ENCODE peak calls at places on chromosomes 1 and 21, in four cellular contexts. One of them, this sample, is unnamed.

GRCh38 chr21:14603202-14603601 is 57.1 kb upstream of the SAMSN1 start:
- DNase-seq in adrenal gland: no peak
- DNase-seq in tibial artery: no peak
- DNase-seq in left ventricle myocardium inferior: no peak
- DNase-seq in this sample: no peak

GRCh38 chr1:247111259-247111635 is 7.1 kb upstream of the ZNF669 start:
- DNase-seq in left ventricle myocardium inferior: no peak
- DNase-seq in adrenal gland: no peak
- DNase-seq in tibial artery: no peak
- DNase-seq in this sample: no peak

GRCh38 chr1:44733365-44733764 is 2.4 kb upstream of the RNU5D-1 start:
- DNase-seq in left ventricle myocardium inferior: no peak
- DNase-seq in adrenal gland: no peak
- DNase-seq in tibial artery: no peak
- DNase-seq in this sample: no peak

GRCh38 chr1:23010734-23011449 is 4.8 kb downstream of the TEX46 start:
- DNase-seq in tibial artery: no peak
- DNase-seq in left ventricle myocardium inferior: no peak
- DNase-seq in adrenal gland: no peak
- DNase-seq in this sample: no peak

GRCh38 chr21:46634966-46635323 is 529 bp upstream of the PRMT2 start:
- DNase-seq in left ventricle myocardium inferior: no peak
- DNase-seq in adrenal gland: peak; percentile 78
- DNase-seq in tibial artery: no peak
- DNase-seq in this sample: no peak

GRCh38 chr1:29933110-29933509 is 696.8 kb downstream of the PTPRU start:
- DNase-seq in adrenal gland: no peak
- DNase-seq in tibial artery: no peak
- DNase-seq in left ventricle myocardium inferior: no peak
- DNase-seq in this sample: no peak

GRCh38 chr1:240491796-240492195 is 120.2 kb downstream of the GREM2 start:
- DNase-seq in tibial artery: no peak
- DNase-seq in adrenal gland: no peak
- DNase-seq in left ventricle myocardium inferior: no peak
- DNase-seq in this sample: no peak

GRCh38 chr1:245677446-245678240 is 522.9 kb downstream of the KIF26B start:
- DNase-seq in tibial artery: peak; percentile 25
- DNase-seq in adrenal gland: no peak
- DNase-seq in left ventricle myocardium inferior: no peak
- DNase-seq in this sample: no peak

GRCh38 chr1:7659514-7659913 is 111.6 kb upstream of the VAMP3 start:
- DNase-seq in adrenal gland: no peak
- DNase-seq in left ventricle myocardium inferior: no peak
- DNase-seq in tibial artery: no peak
- DNase-seq in this sample: no peak

GRCh38 chr1:243421784-243422183 is 165.9 kb downstream of the SDCCAG8 start:
- DNase-seq in left ventricle myocardium inferior: no peak
- DNase-seq in tibial artery: no peak
- DNase-seq in adrenal gland: no peak
- DNase-seq in this sample: no peak

GRCh38 chr1:31802190-31803150 is 13.4 kb downstream of the SPOCD1 start:
- DNase-seq in adrenal gland: no peak
- DNase-seq in left ventricle myocardium inferior: no peak
- DNase-seq in tibial artery: no peak
- DNase-seq in this sample: no peak

GRCh38 chr1:160544647-160545046 is 21.6 kb upstream of the SLAMF6 start:
- DNase-seq in left ventricle myocardium inferior: no peak
- DNase-seq in adrenal gland: no peak
- DNase-seq in tibial artery: no peak
- DNase-seq in this sample: no peak

GRCh38 chr21:46667735-46668380 is 32.4 kb downstream of the PRMT2 start:
- DNase-seq in left ventricle myocardium inferior: no peak
- DNase-seq in tibial artery: no peak
- DNase-seq in adrenal gland: no peak
- DNase-seq in this sample: no peak

GRCh38 chr21:45629046-45629981 is 14.2 kb upstream of the PCBP3 start:
- DNase-seq in adrenal gland: no peak
- DNase-seq in left ventricle myocardium inferior: no peak
- DNase-seq in tibial artery: no peak
- DNase-seq in this sample: no peak

GRCh38 chr1:183816110-183816509 is 11.2 kb downstream of the RGL1 start:
- DNase-seq in tibial artery: no peak
- DNase-seq in adrenal gland: no peak
- DNase-seq in left ventricle myocardium inferior: no peak
- DNase-seq in this sample: no peak

GRCh38 chr1:183810172-183810571 is 5.3 kb downstream of the RGL1 start:
- DNase-seq in tibial artery: no peak
- DNase-seq in left ventricle myocardium inferior: no peak
- DNase-seq in adrenal gland: no peak
- DNase-seq in this sample: no peak

GRCh38 chr1:183810756-183811155 is 5.8 kb downstream of the RGL1 start:
- DNase-seq in adrenal gland: no peak
- DNase-seq in left ventricle myocardium inferior: no peak
- DNase-seq in tibial artery: no peak
- DNase-seq in this sample: no peak

GRCh38 chr1:183812111-183812510 is 7.2 kb downstream of the RGL1 start:
- DNase-seq in tibial artery: no peak
- DNase-seq in adrenal gland: no peak
- DNase-seq in left ventricle myocardium inferior: no peak
- DNase-seq in this sample: no peak

DNA sequence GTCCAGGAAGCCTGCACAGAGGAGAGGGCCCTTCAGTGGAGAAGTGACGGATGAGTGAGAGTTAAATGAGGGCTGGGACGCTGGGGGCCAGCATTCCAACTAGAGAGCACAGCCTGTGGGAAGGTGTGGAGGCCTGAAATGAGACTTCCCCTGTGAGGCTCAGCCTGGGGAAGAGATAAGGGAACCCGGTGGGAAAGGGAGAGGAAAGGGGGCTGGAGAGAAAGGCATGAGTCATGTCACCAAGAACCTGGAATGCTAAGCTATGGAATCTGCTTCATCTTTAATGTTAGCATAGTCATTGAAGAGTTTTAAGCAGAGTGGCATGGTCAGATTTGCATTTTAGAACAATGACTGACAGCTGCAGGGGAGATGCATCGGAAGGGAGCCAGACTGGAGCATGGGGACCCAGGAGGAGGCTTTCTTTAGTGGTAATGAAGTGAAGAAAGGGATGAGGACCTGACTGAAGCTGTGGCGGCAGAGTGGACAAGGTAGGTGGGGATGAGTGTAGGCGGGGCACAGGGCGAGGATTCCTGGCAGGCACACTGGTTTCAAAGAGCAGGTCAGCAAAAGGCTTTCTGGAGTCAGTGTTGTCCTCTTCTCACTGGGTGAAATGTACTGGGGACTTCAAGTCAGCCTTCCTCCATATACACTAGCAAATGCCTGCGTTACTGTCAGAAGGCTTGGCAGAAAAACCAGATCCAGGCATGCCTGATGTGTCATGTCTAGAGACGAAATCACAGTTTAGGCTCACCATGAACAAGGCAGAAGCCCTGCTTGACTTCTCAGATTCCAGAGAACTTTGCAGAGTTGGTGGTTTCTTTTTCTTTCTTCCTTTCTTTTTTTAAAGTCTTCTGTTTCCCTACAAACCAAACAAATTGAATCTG is 8.0 kb downstream of the RGL1 start:
- DNase-seq in left ventricle myocardium inferior: no peak
- DNase-seq in tibial artery: no peak
- DNase-seq in adrenal gland: peak; percentile 35
- DNase-seq in this sample: no peak
- H3K4me1 ChIP-seq in left ventricle myocardium inferior: peaks cover 93% of the 10 kb centered on the region
- H3K4me1 ChIP-seq in tibial artery: peaks cover 10% of the 10 kb centered on the region
- H3K4me1 ChIP-seq in adrenal gland: peaks cover 32% of the 10 kb centered on the region
- H3K4me1 ChIP-seq in this sample: no peaks in the 10 kb centered on the region

DNA sequence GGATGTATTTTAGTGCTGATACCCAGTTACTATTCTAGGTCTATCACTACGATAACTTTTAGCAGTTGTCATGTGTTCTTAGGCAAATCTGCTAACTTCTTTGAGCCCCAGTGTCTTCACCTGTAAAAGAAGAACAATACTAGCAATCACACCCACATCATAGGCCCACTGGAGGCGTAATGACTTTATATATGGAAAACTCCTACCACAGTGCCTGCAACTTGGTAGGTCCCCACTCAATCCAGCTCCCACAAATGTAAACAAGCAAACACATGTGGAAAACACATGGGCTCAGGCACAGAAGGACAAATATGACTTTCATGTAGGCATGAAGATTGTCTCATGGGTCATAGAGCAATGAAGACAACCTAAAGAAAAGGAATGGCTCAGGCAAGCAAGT is 115.8 kb downstream of the TBX19 start:
- DNase-seq in adrenal gland: no peak
- DNase-seq in tibial artery: no peak
- DNase-seq in left ventricle myocardium inferior: no peak
- DNase-seq in this sample: no peak
- H3K27me3 ChIP-seq in adrenal gland: no peaks in the 10 kb centered on the region
- H3K27me3 ChIP-seq in tibial artery: no peaks in the 10 kb centered on the region
- H3K27me3 ChIP-seq in left ventricle myocardium inferior: peaks cover 2% of the 10 kb centered on the region
- H3K27me3 ChIP-seq in this sample: no peaks in the 10 kb centered on the region

GRCh38 chr1:39001516-39002389 is 10.7 kb downstream of the AKIRIN1 start:
- DNase-seq in adrenal gland: no peak
- DNase-seq in tibial artery: no peak
- DNase-seq in left ventricle myocardium inferior: no peak
- DNase-seq in this sample: no peak
- H3K4me1 ChIP-seq in adrenal gland: peaks cover 13% of the 10 kb centered on the region
- H3K4me1 ChIP-seq in tibial artery: peaks cover 13% of the 10 kb centered on the region
- H3K4me1 ChIP-seq in left ventricle myocardium inferior: peaks cover 54% of the 10 kb centered on the region
- H3K4me1 ChIP-seq in this sample: peaks cover 10% of the 10 kb centered on the region

DNA sequence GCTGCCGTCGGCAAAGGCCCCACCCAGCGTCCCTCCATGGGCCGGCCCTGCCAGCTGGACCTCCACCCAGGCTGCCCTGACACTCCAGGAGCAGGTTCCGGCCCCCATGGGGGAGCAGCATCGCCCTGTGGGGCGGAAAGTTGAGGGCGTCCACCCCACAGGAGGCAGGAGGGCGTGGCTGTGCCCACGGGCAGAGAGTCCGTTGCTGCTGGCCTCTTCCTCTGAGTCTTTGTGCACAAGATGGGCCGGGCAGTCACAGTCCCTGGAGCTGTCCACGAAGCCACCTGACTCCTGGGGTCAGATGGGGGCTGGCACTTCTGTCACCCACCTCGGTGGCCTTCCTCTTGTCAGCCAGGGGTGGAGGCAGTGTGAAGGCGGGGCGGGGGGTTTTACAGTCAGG is 67.1 kb upstream of the TTC34 start:
- DNase-seq in adrenal gland: no peak
- DNase-seq in left ventricle myocardium inferior: no peak
- DNase-seq in tibial artery: no peak
- DNase-seq in this sample: no peak
- H3K27me3 ChIP-seq in adrenal gland: peaks cover 20% of the 10 kb centered on the region
- H3K27me3 ChIP-seq in left ventricle myocardium inferior: peaks cover 76% of the 10 kb centered on the region
- H3K27me3 ChIP-seq in tibial artery: no peaks in the 10 kb centered on the region
- H3K27me3 ChIP-seq in this sample: no peaks in the 10 kb centered on the region

GRCh38 chr1:19368964-19369363 is 56.8 kb downstream of the SLC66A1 start:
- DNase-seq in left ventricle myocardium inferior: no peak
- DNase-seq in adrenal gland: no peak
- DNase-seq in tibial artery: no peak
- DNase-seq in this sample: no peak
- H3K4me1 ChIP-seq in left ventricle myocardium inferior: peaks cover 76% of the 10 kb centered on the region
- H3K4me1 ChIP-seq in adrenal gland: peaks cover 24% of the 10 kb centered on the region
- H3K4me1 ChIP-seq in tibial artery: peaks cover 48% of the 10 kb centered on the region
- H3K4me1 ChIP-seq in this sample: peaks cover 3% of the 10 kb centered on the region

GRCh38 chr1:11434926-11435325 is 44.0 kb upstream of the DISP3 start:
- DNase-seq in tibial artery: no peak
- DNase-seq in left ventricle myocardium inferior: no peak
- DNase-seq in adrenal gland: no peak
- DNase-seq in this sample: no peak
- H3K27me3 ChIP-seq in tibial artery: no peaks in the 10 kb centered on the region
- H3K27me3 ChIP-seq in left ventricle myocardium inferior: peaks cover 90% of the 10 kb centered on the region
- H3K27me3 ChIP-seq in adrenal gland: no peaks in the 10 kb centered on the region
- H3K27me3 ChIP-seq in this sample: no peaks in the 10 kb centered on the region

GRCh38 chr1:109395602-109396512 is 1.9 kb downstream of the SORT1 start:
- DNase-seq in left ventricle myocardium inferior: no peak
- DNase-seq in adrenal gland: peak; percentile 39
- DNase-seq in tibial artery: no peak
- DNase-seq in this sample: no peak
- H3K4me1 ChIP-seq in left ventricle myocardium inferior: peaks cover 73% of the 10 kb centered on the region
- H3K4me1 ChIP-seq in adrenal gland: peaks cover 25% of the 10 kb centered on the region
- H3K4me1 ChIP-seq in tibial artery: peaks cover 42% of the 10 kb centered on the region
- H3K4me1 ChIP-seq in this sample: peaks cover 11% of the 10 kb centered on the region

GRCh38 chr1:59917785-59918180 is 8.8 kb downstream of the CYP2J2 start:
- DNase-seq in adrenal gland: no peak
- DNase-seq in left ventricle myocardium inferior: no peak
- DNase-seq in tibial artery: no peak
- DNase-seq in this sample: no peak

GRCh38 chr1:59919742-59920141 is 6.8 kb downstream of the CYP2J2 start:
- DNase-seq in left ventricle myocardium inferior: no peak
- DNase-seq in tibial artery: no peak
- DNase-seq in adrenal gland: no peak
- DNase-seq in this sample: no peak

GRCh38 chr1:59915516-59915915 is 11.1 kb downstream of the CYP2J2 start:
- DNase-seq in left ventricle myocardium inferior: no peak
- DNase-seq in tibial artery: no peak
- DNase-seq in adrenal gland: no peak
- DNase-seq in this sample: no peak

GRCh38 chr1:59917026-59917784 is 9.4 kb downstream of the CYP2J2 start:
- DNase-seq in adrenal gland: no peak
- DNase-seq in left ventricle myocardium inferior: no peak
- DNase-seq in tibial artery: no peak
- DNase-seq in this sample: no peak
- H3K27me3 ChIP-seq in adrenal gland: peaks cover 9% of the 10 kb centered on the region
- H3K27me3 ChIP-seq in left ventricle myocardium inferior: peaks cover 14% of the 10 kb centered on the region
- H3K27me3 ChIP-seq in tibial artery: no peaks in the 10 kb centered on the region
- H3K27me3 ChIP-seq in this sample: no peaks in the 10 kb centered on the region

GRCh38 chr1:236143104-236143948 is 987 bp downstream of the GPR137B start:
- DNase-seq in tibial artery: no peak
- DNase-seq in left ventricle myocardium inferior: no peak
- DNase-seq in adrenal gland: no peak
- DNase-seq in this sample: no peak
- H3K4me1 ChIP-seq in tibial artery: peaks cover 27% of the 10 kb centered on the region
- H3K4me1 ChIP-seq in left ventricle myocardium inferior: peaks cover 70% of the 10 kb centered on the region
- H3K4me1 ChIP-seq in adrenal gland: peaks cover 14% of the 10 kb centered on the region
- H3K4me1 ChIP-seq in this sample: peaks cover 15% of the 10 kb centered on the region

GRCh38 chr1:212496673-212497072 is 64.0 kb downstream of the NENF start:
- DNase-seq in adrenal gland: no peak
- DNase-seq in tibial artery: no peak
- DNase-seq in left ventricle myocardium inferior: no peak
- DNase-seq in this sample: no peak
- H3K27me3 ChIP-seq in adrenal gland: no peaks in the 10 kb centered on the region
- H3K27me3 ChIP-seq in tibial artery: no peaks in the 10 kb centered on the region
- H3K27me3 ChIP-seq in left ventricle myocardium inferior: no peaks in the 10 kb centered on the region
- H3K27me3 ChIP-seq in this sample: no peaks in the 10 kb centered on the region

This sample was measured in effector memory CD4-positive, alpha-beta T cell.